ENCODE peak calls at places on chromosomes 11 and 22, in four cellular contexts. One of them, this sample, is unnamed.

GRCh38 chr11:66139817-66140216 is 69.7 kb downstream of the PACS1 start:
- DNase-seq in HepG2: no peak
- DNase-seq in K562: no peak
- DNase-seq in GM12878: no peak
- DNase-seq in this sample: no peak

GRCh38 chr11:44443836-44444769 is 121.4 kb upstream of the CD82 start:
- DNase-seq in GM12878: no peak
- DNase-seq in K562: no peak
- DNase-seq in HepG2: no peak
- DNase-seq in this sample: peak; percentile 55

GRCh38 chr22:39364646-39365405 is 15.0 kb downstream of the SYNGR1 start:
- DNase-seq in K562: no peak
- DNase-seq in HepG2: no peak
- DNase-seq in GM12878: no peak
- DNase-seq in this sample: no peak

GRCh38 chr11:119905162-119905561 is 176.2 kb upstream of the NECTIN1 start:
- DNase-seq in GM12878: no peak
- DNase-seq in HepG2: no peak
- DNase-seq in K562: no peak
- DNase-seq in this sample: no peak

GRCh38 chr11:68271023-68271780 is 571 bp downstream of the C11orf24 start:
- DNase-seq in GM12878: no peak
- DNase-seq in HepG2: peak; percentile 82
- DNase-seq in K562: peak; percentile 70
- DNase-seq in this sample: peak; percentile 87

GRCh38 chr11:27353593-27354358 is 9.2 kb downstream of the CCDC34 start:
- DNase-seq in GM12878: no peak
- DNase-seq in HepG2: no peak
- DNase-seq in K562: no peak
- DNase-seq in this sample: no peak

GRCh38 chr11:1760351-1761109 is 3.2 kb downstream of the CTSD start:
- DNase-seq in K562: no peak
- DNase-seq in GM12878: no peak
- DNase-seq in HepG2: no peak
- DNase-seq in this sample: no peak

GRCh38 chr11:45247433-45247832 is 38.7 kb downstream of the SYT13 start:
- DNase-seq in K562: no peak
- DNase-seq in GM12878: no peak
- DNase-seq in HepG2: no peak
- DNase-seq in this sample: no peak

GRCh38 chr22:16917144-16918003 is 90.6 kb downstream of the GAB4 start:
- DNase-seq in GM12878: peak; percentile 12
- DNase-seq in K562: peak; percentile 75
- DNase-seq in HepG2: peak; percentile 57
- DNase-seq in this sample: peak; percentile 90

GRCh38 chr11:44365616-44366015 is 55.7 kb upstream of the ALX4 start:
- DNase-seq in K562: no peak
- DNase-seq in HepG2: no peak
- DNase-seq in GM12878: no peak
- DNase-seq in this sample: no peak

GRCh38 chr11:5689551-5689983 is at the start of gene TRIM22:
- DNase-seq in GM12878: peak; percentile 92
- DNase-seq in K562: no peak
- DNase-seq in HepG2: no peak
- DNase-seq in this sample: peak; percentile 81

GRCh38 chr11:44300881-44301855 is 8.8 kb downstream of the ALX4 start:
- DNase-seq in GM12878: no peak
- DNase-seq in HepG2: no peak
- DNase-seq in K562: no peak
- DNase-seq in this sample: no peak

GRCh38 chr11:7600205-7600775 is 73.0 kb downstream of the CYB5R2 start:
- DNase-seq in HepG2: peak; percentile 89
- DNase-seq in K562: no peak
- DNase-seq in GM12878: no peak
- DNase-seq in this sample: no peak

GRCh38 chr22:36562261-36562835 is 33.4 kb upstream of the EIF3D start:
- DNase-seq in GM12878: no peak
- DNase-seq in HepG2: no peak
- DNase-seq in K562: peak; percentile 16
- DNase-seq in this sample: no peak

GRCh38 chr11:27976262-27976661 is 131.7 kb downstream of the KIF18A start:
- DNase-seq in K562: no peak
- DNase-seq in HepG2: no peak
- DNase-seq in GM12878: no peak
- DNase-seq in this sample: no peak

GRCh38 chr11:92775277-92775676 is 194.2 kb upstream of the MTNR1B start:
- DNase-seq in HepG2: no peak
- DNase-seq in GM12878: no peak
- DNase-seq in K562: no peak
- DNase-seq in this sample: no peak

GRCh38 chr22:33909075-33909458 is 11.2 kb downstream of the LARGE1 start:
- DNase-seq in K562: no peak
- DNase-seq in HepG2: peak; percentile 49
- DNase-seq in GM12878: no peak
- DNase-seq in this sample: no peak

GRCh38 chr22:29877620-29878019 is 5.4 kb upstream of the MTMR3 start:
- DNase-seq in K562: no peak
- DNase-seq in GM12878: no peak
- DNase-seq in HepG2: no peak
- DNase-seq in this sample: no peak

GRCh38 chr11:9573775-9574555 is 495 bp downstream of the WEE1 start:
- DNase-seq in GM12878: no peak
- DNase-seq in K562: no peak
- DNase-seq in HepG2: no peak
- DNase-seq in this sample: no peak

GRCh38 chr11:105022527-105022926 is 441 bp downstream of the CASP5 start:
- DNase-seq in HepG2: no peak
- DNase-seq in GM12878: no peak
- DNase-seq in K562: no peak
- DNase-seq in this sample: no peak

GRCh38 chr11:100849009-100849913 is 162.2 kb downstream of the ARHGAP42 start:
- DNase-seq in GM12878: no peak
- DNase-seq in HepG2: no peak
- DNase-seq in K562: no peak
- DNase-seq in this sample: no peak

GRCh38 chr11:79397252-79397651 is 43.6 kb downstream of the TENM4 start:
- DNase-seq in K562: no peak
- DNase-seq in HepG2: no peak
- DNase-seq in GM12878: no peak
- DNase-seq in this sample: no peak

GRCh38 chr22:22877523-22878210 is 9.9 kb upstream of the IGLL5 start:
- DNase-seq in GM12878: no peak
- DNase-seq in K562: peak; percentile 58
- DNase-seq in HepG2: peak; percentile 46
- DNase-seq in this sample: peak; percentile 89

GRCh38 chr22:31238057-31238456 is 26.0 kb downstream of the LIMK2 start:
- DNase-seq in GM12878: no peak
- DNase-seq in K562: no peak
- DNase-seq in HepG2: no peak
- DNase-seq in this sample: no peak
- TF ChIP-seq JUNB in GM12878: no peak
- TF ChIP-seq JUNB in K562: no peak
- TF ChIP-seq JUNB in HepG2: no peak
- TF ChIP-seq JUNB in this sample: no peak

GRCh38 chr11:61139391-61139790 is 21.8 kb downstream of the VPS37C start:
- DNase-seq in GM12878: no peak
- DNase-seq in HepG2: no peak
- DNase-seq in K562: no peak
- DNase-seq in this sample: no peak

GRCh38 chr11:61140416-61140815 is 20.8 kb downstream of the VPS37C start:
- DNase-seq in GM12878: no peak
- DNase-seq in K562: no peak
- DNase-seq in HepG2: no peak
- DNase-seq in this sample: no peak

GRCh38 chr11:61141601-61142028 is 19.6 kb downstream of the VPS37C start:
- DNase-seq in HepG2: no peak
- DNase-seq in GM12878: no peak
- DNase-seq in K562: peak; percentile 63
- DNase-seq in this sample: peak; percentile 39

GRCh38 chr11:61142424-61142823 is 18.8 kb downstream of the VPS37C start:
- DNase-seq in HepG2: no peak
- DNase-seq in GM12878: no peak
- DNase-seq in K562: no peak
- DNase-seq in this sample: no peak

DNA sequence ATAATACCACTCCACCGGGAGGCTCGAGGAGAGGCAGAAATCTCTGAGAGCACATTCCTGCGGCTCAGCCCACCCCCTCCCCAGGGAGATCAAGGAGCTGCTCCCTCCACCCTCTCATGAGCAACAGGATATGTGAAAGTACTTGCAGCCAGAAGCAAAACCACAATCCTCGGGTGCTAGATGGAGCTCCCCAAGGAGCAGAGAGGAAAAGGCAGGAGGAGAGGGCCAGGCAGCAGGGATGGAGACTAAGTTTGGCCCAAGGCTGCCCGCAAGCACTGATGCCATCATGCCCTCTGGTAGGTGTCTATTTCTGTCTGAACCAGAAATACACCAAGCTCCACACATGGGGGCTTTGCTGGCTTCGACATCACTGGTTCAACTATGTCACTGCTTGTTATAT is 22.3 kb downstream of the VPS37C start:
- DNase-seq in K562: no peak
- DNase-seq in HepG2: no peak
- DNase-seq in GM12878: no peak
- DNase-seq in this sample: no peak
- H3K27ac ChIP-seq in K562: no peak overlapping the region
- H3K27ac ChIP-seq in HepG2: no peak overlapping the region
- H3K27ac ChIP-seq in GM12878: no peak overlapping the region
- H3K27ac ChIP-seq in this sample: no peak overlapping the region

DNA sequence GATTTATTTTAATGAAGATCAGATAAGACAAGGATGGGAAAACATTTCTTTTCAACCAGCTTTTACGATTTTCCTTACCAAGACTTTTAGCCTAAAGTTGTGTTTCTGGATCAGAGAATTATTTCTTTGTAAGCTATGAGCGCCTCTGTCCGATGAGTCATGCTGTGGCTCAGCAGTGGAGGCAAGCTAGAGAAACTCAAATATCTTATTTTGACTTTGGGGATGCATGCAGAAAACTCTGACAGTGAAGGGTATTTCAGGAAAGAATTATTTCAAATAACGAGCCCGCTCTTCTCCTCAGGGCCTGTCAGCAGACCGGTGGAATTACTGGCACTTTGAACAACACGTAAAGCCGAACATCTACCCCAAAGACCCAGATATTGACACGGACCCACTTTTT is 77.9 kb upstream of the OR5AK2 start:
- DNase-seq in HepG2: no peak
- DNase-seq in GM12878: no peak
- DNase-seq in K562: no peak
- DNase-seq in this sample: no peak
- TF ChIP-seq CREB1 in HepG2: no peak
- TF ChIP-seq CREB1 in GM12878: no peak
- TF ChIP-seq CREB1 in K562: no peak
- TF ChIP-seq CREB1 in this sample: no peak

GRCh38 chr11:12280838-12281565 is 96.4 kb upstream of the PARVA start:
- DNase-seq in HepG2: no peak
- DNase-seq in GM12878: no peak
- DNase-seq in K562: no peak
- DNase-seq in this sample: no peak
- TF ChIP-seq JUNB in HepG2: no peak
- TF ChIP-seq JUNB in GM12878: no peak
- TF ChIP-seq JUNB in K562: no peak
- TF ChIP-seq JUNB in this sample: no peak

DNA sequence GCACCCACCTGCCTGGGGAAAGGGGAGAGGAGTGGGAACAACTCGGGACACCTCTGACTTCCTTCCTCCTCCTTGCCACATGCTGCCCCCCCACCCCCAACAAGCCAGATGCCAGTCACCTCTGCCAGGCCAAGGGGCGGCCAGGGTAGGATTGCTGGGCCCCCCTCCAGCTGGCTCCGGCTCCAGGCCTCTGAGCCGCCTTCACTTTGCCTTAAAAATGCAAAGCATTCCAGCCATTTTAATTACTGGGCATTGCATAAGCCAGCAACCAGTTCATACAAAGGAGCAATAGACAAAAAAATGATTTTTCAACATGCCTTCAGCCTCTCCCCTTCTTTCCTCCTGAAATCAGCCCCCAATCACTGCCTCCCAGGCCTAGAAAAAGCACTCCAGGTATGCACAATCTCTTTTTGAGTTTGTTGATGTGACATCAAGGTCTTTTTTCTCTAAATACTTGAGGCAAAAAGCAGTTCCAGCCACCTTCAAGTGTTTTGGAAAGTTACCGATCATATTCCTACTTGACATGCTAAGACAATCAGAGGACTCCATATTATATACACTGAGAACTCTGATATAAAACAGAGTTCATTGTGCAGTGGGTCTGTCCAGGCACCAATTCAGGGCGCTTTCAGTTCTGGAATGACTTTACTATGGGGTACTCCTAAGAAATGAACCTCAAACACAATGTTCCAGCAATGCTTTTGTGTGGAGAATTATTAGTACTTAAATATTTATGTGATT is 12.5 kb upstream of the TIMP3 start:
- DNase-seq in GM12878: no peak
- DNase-seq in HepG2: peak; percentile 74
- DNase-seq in K562: no peak
- DNase-seq in this sample: no peak
- H3K27ac ChIP-seq in GM12878: no peak overlapping the region
- H3K27ac ChIP-seq in HepG2: peak overlapping the region; percentile 70
- H3K27ac ChIP-seq in K562: no peak overlapping the region
- H3K27ac ChIP-seq in this sample: no peak overlapping the region

DNA sequence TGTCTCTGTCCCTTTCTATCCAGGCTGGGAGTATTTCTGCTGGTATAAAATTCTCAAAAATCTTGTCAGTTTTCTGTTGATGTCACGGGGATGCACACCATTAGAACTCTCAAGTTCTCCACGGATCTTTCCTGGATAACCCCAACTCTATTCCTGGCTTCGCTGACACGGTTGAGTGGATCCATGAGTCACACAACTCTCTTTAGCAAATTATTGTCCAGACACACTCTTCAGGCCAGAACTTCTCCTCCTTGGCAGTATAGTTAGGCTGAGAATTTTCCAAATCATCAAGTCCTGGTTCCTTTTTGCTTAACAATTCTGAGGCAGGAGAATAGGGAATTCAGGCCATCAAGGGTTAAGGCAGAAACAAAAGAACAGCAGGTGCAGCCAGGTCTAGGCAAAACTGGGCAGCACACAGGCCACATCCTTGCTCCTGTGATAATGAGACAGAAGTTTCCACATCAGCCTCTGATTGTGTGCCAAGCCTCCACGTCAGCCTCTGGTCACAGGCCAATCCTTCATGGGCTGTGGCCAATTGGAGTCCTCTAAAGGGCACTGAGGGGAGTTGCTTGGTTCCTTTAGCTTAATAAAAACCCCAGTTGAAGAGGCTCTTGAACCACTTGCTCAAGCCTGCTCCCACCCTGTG is 5.7 kb upstream of the ACAT1 start:
- DNase-seq in GM12878: no peak
- DNase-seq in K562: no peak
- DNase-seq in HepG2: no peak
- DNase-seq in this sample: peak; percentile 53
- TF ChIP-seq CREB1 in GM12878: no peak
- TF ChIP-seq CREB1 in K562: no peak
- TF ChIP-seq CREB1 in HepG2: no peak
- TF ChIP-seq CREB1 in this sample: no peak

DNA sequence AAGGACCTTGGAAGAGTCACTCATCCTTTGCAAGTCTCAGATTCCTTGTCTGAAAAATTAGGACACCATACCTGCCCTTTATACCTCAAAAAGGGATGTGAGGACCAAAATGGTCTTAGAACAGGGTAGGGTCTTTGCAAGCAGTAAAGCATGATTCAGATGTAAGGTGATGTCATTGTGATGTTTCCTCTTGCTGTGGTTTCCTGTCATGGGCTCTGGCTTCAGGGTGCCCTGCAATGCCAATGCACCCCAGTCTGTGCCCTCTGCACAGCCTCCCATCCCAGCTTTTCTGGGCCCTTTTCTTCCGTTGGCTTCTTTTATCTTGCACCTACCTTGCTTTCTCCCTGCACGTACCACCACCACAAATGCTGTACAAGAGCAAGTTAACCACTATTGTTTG is 87.8 kb upstream of the NNMT start:
- DNase-seq in GM12878: no peak
- DNase-seq in K562: no peak
- DNase-seq in HepG2: no peak
- DNase-seq in this sample: no peak
- TF ChIP-seq JUNB in GM12878: no peak
- TF ChIP-seq JUNB in K562: no peak
- TF ChIP-seq JUNB in HepG2: no peak
- TF ChIP-seq JUNB in this sample: no peak